ENCODE peak calls at places on chromosomes 16 and 17, in eight cellular contexts. V is stimulated activated CD8-positive, alpha-beta memory T cell treated with anti-CD3 and anti-CD28 coated beads, Interleukin-2, amount 100 ng/mL, for 48 hours; Q is body of pancreas; G is activated CD8-positive, alpha-beta memory T cell treated with anti-CD3 and anti-CD28 coated beads for 1 hour; L is T-helper 1 cell; B is activated CD4-positive, alpha-beta memory T cell treated with anti-CD3 and anti-CD28 coated beads, Interleukin-2, amount 10 ng/mL, durations not matched to agents 7 days and 5 days; O is NCI-H1105 treated with DMSO at 0.1 percent for 48 hours; S is NCI-H1048. F is an unnamed sample.

GRCh38 chr17:36728030-36728991 is 126.9 kb downstream of the MRM1 start:
- DNase-seq in V (no peak), Q (no peak), G (no peak), L (no peak), B (peak), O (peak), S (no peak), F (no peak)

GRCh38 chr17:1629647-1630310 is 1.1 kb upstream of the SLC43A2 start:
- DNase-seq in V (peak), Q (peak), G (peak), L (peak), B (peak), O (peak), S (no peak), F (no peak)

GRCh38 chr16:21589551-21589950 is 9.8 kb upstream of the METTL9 start:
- DNase-seq in V (no peak), Q (no peak), G (no peak), L (no peak), B (no peak), O (no peak), S (no peak), F (no peak)

GRCh38 chr16:1037023-1037933 is 35.3 kb upstream of the SSTR5 start:
- DNase-seq in V (no peak), Q (no peak), G (no peak), L (no peak), B (no peak), O (no peak), S (no peak), F (no peak)

GRCh38 chr16:62064173-62064572 is 27.9 kb upstream of the CDH8 start:
- DNase-seq in V (no peak), Q (no peak), G (no peak), L (no peak), B (no peak), O (no peak), S (no peak), F (no peak)

GRCh38 chr16:56673916-56674315 is 4.3 kb downstream of the MT1H start:
- DNase-seq in V (no peak), Q (peak), G (no peak), L (no peak), B (no peak), O (no peak), S (no peak), F (no peak)

GRCh38 chr17:17315142-17315821 is 12.1 kb downstream of the NT5M start:
- DNase-seq in V (no peak), Q (no peak), G (no peak), L (no peak), B (no peak), O (no peak), S (no peak), F (no peak)

GRCh38 chr16:58501242-58502131 is 1.5 kb downstream of the NDRG4 start:
- DNase-seq in V (no peak), Q (peak), G (no peak), L (peak), B (peak), O (peak), S (no peak), F (peak)

GRCh38 chr17:81294512-81295030 is 536 bp downstream of the SLC38A10 start:
- DNase-seq in V (no peak), Q (peak), G (no peak), L (no peak), B (peak), O (no peak), S (no peak), F (no peak)

GRCh38 chr17:17823433-17824118 is 13.2 kb downstream of the SREBF1 start:
- DNase-seq in V (peak), Q (peak), G (peak), L (peak), B (peak), O (peak), S (peak), F (peak)

GRCh38 chr16:56990407-56991286 is 1.3 kb downstream of the NLRC5 start:
- DNase-seq in V (no peak), Q (no peak), G (no peak), L (no peak), B (no peak), O (no peak), S (no peak), F (no peak)

GRCh38 chr16:26672206-26672605 is 394.5 kb upstream of the C16orf82 start:
- DNase-seq in V (peak), Q (no peak), G (no peak), L (no peak), B (no peak), O (no peak), S (no peak), F (no peak)

GRCh38 chr17:76265624-76266243 is 586 bp downstream of the UBALD2 start:
- DNase-seq in V (no peak), Q (peak), G (no peak), L (peak), B (peak), O (peak), S (no peak), F (peak)

GRCh38 chr17:15741624-15742023 is 9.5 kb downstream of the TBC1D26 start:
- DNase-seq in V (no peak), Q (no peak), G (no peak), L (no peak), B (no peak), O (no peak), S (no peak), F (no peak)

GRCh38 chr16:15857779-15858560 is 1.1 kb upstream of the MYH11 start:
- DNase-seq in V (no peak), Q (peak), G (no peak), L (no peak), B (no peak), O (no peak), S (no peak), F (no peak)

GRCh38 chr16:4323845-4324478 is 8.1 kb downstream of the GLIS2 start:
- DNase-seq in V (no peak), Q (peak), G (no peak), L (no peak), B (no peak), O (no peak), S (no peak), F (no peak)

GRCh38 chr16:48054881-48055601 is 100.8 kb downstream of the ABCC12 start:
- DNase-seq in V (no peak), Q (peak), G (no peak), L (no peak), B (peak), O (peak), S (no peak), F (peak)

GRCh38 chr16:24499193-24499814 is 40.1 kb upstream of the RBBP6 start:
- DNase-seq in V (no peak), Q (peak), G (no peak), L (no peak), B (peak), O (no peak), S (no peak), F (no peak)

GRCh38 chr17:76480676-76481075 is 13.3 kb downstream of the AANAT start:
- DNase-seq in V (no peak), Q (no peak), G (no peak), L (no peak), B (no peak), O (no peak), S (no peak), F (no peak)

GRCh38 chr17:46120078-46120477 is 73.2 kb downstream of the KANSL1 start:
- DNase-seq in V (no peak), Q (no peak), G (no peak), L (no peak), B (no peak), O (no peak), S (no peak), F (no peak)

GRCh38 chr16:11386791-11387546 is 41.7 kb downstream of the RMI2 start:
- DNase-seq in V (no peak), Q (no peak), G (no peak), L (no peak), B (no peak), O (no peak), S (no peak), F (no peak)

GRCh38 chr16:2209258-2210008 is 1.2 kb downstream of the BRICD5 start:
- DNase-seq in V (no peak), Q (no peak), G (no peak), L (no peak), B (no peak), O (no peak), S (no peak), F (no peak)

GRCh38 chr16:79838860-79839259 is 238.3 kb upstream of the MAF start:
- DNase-seq in V (no peak), Q (no peak), G (no peak), L (no peak), B (no peak), O (no peak), S (no peak), F (no peak)

GRCh38 chr17:32929288-32929574 is 1.3 kb downstream of the TMEM98 start:
- DNase-seq in V (no peak), Q (no peak), G (no peak), L (no peak), B (no peak), O (no peak), S (no peak), F (no peak)

GRCh38 chr16:84827131-84827574 is 7.4 kb downstream of the CRISPLD2 start:
- DNase-seq in V (no peak), Q (no peak), G (no peak), L (no peak), B (no peak), O (no peak), S (no peak), F (no peak)

GRCh38 chr17:81239714-81240555 is 817 bp downstream of the NDUFAF8 start:
- DNase-seq in V (peak), Q (no peak), G (no peak), L (peak), B (peak), O (peak), S (no peak), F (no peak)

GRCh38 chr16:30104492-30104891 is 8.5 kb upstream of the YPEL3 start:
- DNase-seq in V (no peak), Q (no peak), G (no peak), L (no peak), B (no peak), O (no peak), S (no peak), F (no peak)

GRCh38 chr16:85319208-85319983 is 207.1 kb upstream of the CIBAR2 start:
- DNase-seq in V (no peak), Q (no peak), G (no peak), L (no peak), B (no peak), O (no peak), S (no peak), F (no peak)

GRCh38 chr17:73203135-73203787 is 10.4 kb downstream of the COG1 start:
- DNase-seq in V (no peak), Q (peak), G (no peak), L (no peak), B (no peak), O (no peak), S (no peak), F (no peak)

GRCh38 chr16:4380131-4381063 is 8.7 kb downstream of the VASN start:
- DNase-seq in V (no peak), Q (peak), G (no peak), L (no peak), B (no peak), O (no peak), S (no peak), F (no peak)

GRCh38 chr17:596763-597644 is 117.6 kb downstream of the VPS53 start:
- DNase-seq in V (peak), Q (no peak), G (no peak), L (no peak), B (no peak), O (no peak), S (no peak), F (no peak)